ENCODE peak calls at places on chromosome X, in four cellular contexts. R is mammary epithelial cell, L is GM20000, N is H9. K is an unnamed sample.

GRCh38 chrX:50567636-50568035 is 97.0 kb upstream of the DGKK start:
- DNase-seq in R (no peak), L (no peak), N (no peak), K (no peak)

GRCh38 chrX:47047989-47048388 is 30.3 kb upstream of the RGN start:
- DNase-seq in R (no peak), L (no peak), N (no peak), K (no peak)

GRCh38 chrX:23884427-23885024 is 23.2 kb downstream of the APOO start:
- DNase-seq in R (peak), L (no peak), N (no peak), K (no peak)

GRCh38 chrX:1592128-1592862 is 891 bp downstream of the AKAP17A start:
- DNase-seq in R (peak), L (peak), N (peak), K (no peak)

GRCh38 chrX:30196322-30196721 is 19.0 kb upstream of the MAGEB2 start:
- DNase-seq in R (peak), L (peak), N (no peak), K (no peak)

GRCh38 chrX:16212436-16212835 is 45.2 kb downstream of the MAGEB17 start:
- DNase-seq in R (no peak), L (peak), N (peak), K (peak)

GRCh38 chrX:154313147-154313546 is 17.6 kb downstream of the TKTL1 start:
- DNase-seq in R (no peak), L (peak), N (no peak), K (no peak)

GRCh38 chrX:103554687-103555417 is 30.5 kb upstream of the TCEAL4 start:
- DNase-seq in R (no peak), L (peak), N (peak), K (peak)

GRCh38 chrX:119503484-119503861 is 35.2 kb downstream of the SLC25A5 start:
- DNase-seq in R (peak), L (no peak), N (no peak), K (peak)

GRCh38 chrX:153910446-153910845 is 6.0 kb downstream of the AVPR2 start:
- DNase-seq in R (no peak), L (no peak), N (no peak), K (no peak)

GRCh38 chrX:33132569-33132968 is 78.8 kb downstream of the DMD start:
- DNase-seq in R (no peak), L (no peak), N (no peak), K (no peak)

GRCh38 chrX:24479924-24480722 is 15.0 kb downstream of the PDK3 start:
- DNase-seq in R (no peak), L (peak), N (no peak), K (peak)

GRCh38 chrX:151359341-151359740 is 37.7 kb upstream of the VMA21 start:
- DNase-seq in R (no peak), L (no peak), N (peak), K (no peak)

DNA sequence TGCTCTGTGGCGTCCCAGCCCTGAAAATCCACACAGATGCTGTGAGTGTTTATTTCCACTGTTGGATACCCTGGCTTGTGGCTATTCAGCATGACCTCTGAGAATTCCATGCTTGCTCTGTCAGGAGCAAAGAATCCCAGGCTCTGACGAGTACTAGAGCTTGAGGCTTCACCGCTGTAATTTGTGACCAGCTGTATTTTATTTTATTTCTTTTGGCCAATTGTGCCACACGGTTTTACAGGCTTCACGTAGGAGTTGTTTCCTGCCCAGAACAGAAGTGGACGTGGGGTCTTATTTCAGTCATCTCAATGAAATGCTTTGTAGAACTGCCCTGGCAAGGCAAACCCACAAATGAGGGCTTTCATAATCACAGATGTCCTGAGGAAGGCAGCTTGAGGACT is 69.4 kb upstream of the CLDN34 start:
- DNase-seq in R (peak), L (no peak), N (no peak), K (no peak)
- TF ChIP-seq CTCF in R (no peak), L (no peak), N (no peak), K (no peak)

DNA sequence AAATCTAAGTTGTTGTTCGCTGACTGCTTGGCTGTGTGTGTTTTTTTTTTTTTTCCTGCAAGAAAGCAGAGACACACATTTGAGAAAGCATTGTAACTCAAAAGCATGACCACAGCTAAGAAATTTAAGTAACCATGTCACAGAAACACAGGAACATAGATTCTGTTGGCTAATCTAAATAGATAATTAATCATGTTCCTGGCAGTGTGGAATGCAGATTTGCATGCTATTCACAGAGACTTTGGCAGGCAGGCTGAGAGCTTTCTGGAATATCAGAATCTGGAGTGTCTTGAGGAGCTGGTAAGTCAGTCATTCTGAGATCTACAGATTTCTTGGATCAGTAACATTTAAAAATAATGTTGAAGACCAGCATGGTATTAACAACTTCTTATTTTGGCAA is 33.3 kb upstream of the SMS start:
- DNase-seq in R (no peak), L (no peak), N (no peak), K (no peak)
- TF ChIP-seq CTCF in R (no peak), L (no peak), N (no peak), K (no peak)

DNA sequence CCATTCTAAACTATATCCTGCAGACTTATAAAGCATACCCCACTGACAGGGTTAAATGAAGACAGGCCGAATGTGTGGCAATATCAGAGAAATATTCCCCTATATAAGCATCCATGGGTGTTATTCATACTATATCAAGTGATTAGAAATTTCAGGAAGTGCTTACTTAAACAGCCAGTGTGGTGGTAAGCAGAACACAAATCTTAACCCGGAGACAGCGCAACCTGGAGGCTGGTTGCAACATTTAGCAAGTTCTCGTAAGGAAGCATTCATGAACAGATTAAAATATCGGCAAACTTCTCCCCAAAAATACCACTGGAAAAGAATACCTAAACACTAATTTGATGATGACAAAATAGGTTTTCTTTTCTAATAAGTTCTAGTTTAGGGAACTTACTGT is 261.2 kb downstream of the CBLL2 start:
- DNase-seq in R (no peak), L (no peak), N (no peak), K (no peak)
- TF ChIP-seq CTCF in R (no peak), L (no peak), N (peak), K (no peak)

GRCh38 chrX:10773318-10773717 is 152.9 kb upstream of the MID1 start:
- DNase-seq in R (no peak), L (no peak), N (no peak), K (no peak)

GRCh38 chrX:10769696-10770619 is 149.6 kb upstream of the MID1 start:
- DNase-seq in R (no peak), L (no peak), N (no peak), K (no peak)

DNA sequence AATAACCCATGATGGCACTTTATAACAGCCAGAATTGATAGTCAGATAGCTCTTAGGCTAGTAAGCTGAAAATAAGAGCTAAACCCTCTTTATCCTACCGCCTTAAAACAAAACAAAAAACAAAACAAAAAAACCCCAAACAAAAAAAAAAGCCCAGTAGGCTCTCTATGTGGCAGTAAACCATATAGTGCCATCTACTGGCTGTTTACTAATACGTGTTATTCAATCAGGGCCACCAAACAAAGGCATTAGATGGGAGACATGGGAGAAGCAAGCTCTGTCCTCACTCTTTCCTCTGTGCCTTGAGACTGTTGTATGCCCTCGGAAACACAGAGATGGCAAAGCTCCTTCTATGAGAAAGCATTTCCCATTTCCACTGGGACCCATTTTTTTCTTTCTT is 148.8 kb upstream of the MID1 start:
- DNase-seq in R (peak), L (peak), N (no peak), K (no peak)
- TF ChIP-seq CTCF in R (peak), L (no peak), N (peak), K (peak)

GRCh38 chrX:121103381-121103780 is 56.0 kb downstream of the GLUD2 start:
- DNase-seq in R (no peak), L (no peak), N (no peak), K (no peak)
- TF ChIP-seq CTCF in R (no peak), L (no peak), N (no peak), K (no peak)

DNA sequence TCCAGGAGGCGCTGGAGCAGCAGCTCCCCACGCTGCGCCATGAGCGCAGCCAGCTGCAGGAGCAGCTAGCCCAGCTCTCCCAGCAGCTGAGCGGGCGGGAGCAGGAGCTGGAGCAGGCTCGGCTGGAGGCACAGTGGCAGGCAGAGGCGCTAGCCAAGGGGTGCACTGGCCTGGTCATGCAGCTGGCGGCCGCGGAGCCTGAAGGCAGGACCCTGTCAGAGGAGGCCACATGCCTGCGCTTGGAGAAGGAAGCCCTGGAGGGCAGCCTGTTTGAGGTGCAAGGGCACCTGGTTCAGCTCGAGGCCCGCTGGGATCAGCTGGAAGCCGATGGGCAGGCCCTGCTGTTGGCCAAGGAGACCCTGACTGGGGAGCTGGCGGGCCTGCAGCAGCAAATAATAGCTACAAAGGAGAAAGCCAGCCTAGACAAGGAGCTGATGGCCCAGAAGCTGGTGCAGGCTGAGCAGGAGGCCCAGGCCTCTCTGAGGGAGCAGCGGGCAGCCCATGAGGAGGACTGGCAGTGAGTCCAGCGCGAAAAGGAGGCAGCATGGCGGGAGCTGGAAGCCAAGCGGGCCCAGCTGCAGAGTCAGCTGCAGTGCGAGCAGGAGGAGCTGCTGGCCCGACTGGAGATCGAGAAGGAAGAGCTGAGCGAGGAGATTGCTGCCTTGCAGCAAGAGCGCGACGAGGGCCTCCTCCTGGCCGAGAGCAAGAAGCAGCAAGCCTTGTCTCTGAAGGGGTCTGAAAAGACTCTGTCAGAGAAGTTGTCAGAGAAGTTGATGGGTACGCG is 13.6 kb downstream of the SMIM10L2A start:
- DNase-seq in R (no peak), L (no peak), N (no peak), K (no peak)
- TF ChIP-seq CTCF in R (no peak), L (no peak), N (no peak), K (no peak)

DNA sequence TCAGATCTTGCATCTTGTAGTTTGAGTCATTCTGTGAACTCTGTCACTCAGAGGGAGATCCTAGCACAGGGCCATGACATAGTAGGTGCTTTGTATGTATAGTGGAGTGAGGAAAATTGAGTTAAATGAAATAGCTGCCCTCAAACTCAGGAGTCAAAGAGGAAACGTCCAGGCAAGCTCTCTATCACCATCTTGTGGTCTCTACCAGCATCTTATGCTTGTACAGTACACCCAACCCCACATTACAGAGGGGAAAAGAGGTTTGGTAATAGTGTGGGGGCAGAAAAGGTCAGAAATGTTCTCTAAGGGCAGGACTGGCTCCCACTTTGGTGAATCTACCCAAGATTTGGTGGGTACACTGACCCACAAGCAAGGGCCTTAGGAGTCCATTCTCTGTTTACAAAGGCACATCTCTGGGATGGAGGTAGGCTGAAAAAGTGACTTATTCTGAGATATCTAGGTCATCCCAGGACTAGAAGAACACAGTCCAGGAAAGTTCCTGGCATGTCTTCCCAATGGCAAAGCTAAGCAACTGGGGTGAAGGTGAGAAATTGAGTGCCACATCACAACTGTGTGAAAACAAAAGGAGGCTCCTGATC is 131.8 kb downstream of the OR13H1 start:
- DNase-seq in R (peak), L (peak), N (peak), K (no peak)
- TF ChIP-seq CTCF in R (peak), L (peak), N (peak), K (peak)

DNA sequence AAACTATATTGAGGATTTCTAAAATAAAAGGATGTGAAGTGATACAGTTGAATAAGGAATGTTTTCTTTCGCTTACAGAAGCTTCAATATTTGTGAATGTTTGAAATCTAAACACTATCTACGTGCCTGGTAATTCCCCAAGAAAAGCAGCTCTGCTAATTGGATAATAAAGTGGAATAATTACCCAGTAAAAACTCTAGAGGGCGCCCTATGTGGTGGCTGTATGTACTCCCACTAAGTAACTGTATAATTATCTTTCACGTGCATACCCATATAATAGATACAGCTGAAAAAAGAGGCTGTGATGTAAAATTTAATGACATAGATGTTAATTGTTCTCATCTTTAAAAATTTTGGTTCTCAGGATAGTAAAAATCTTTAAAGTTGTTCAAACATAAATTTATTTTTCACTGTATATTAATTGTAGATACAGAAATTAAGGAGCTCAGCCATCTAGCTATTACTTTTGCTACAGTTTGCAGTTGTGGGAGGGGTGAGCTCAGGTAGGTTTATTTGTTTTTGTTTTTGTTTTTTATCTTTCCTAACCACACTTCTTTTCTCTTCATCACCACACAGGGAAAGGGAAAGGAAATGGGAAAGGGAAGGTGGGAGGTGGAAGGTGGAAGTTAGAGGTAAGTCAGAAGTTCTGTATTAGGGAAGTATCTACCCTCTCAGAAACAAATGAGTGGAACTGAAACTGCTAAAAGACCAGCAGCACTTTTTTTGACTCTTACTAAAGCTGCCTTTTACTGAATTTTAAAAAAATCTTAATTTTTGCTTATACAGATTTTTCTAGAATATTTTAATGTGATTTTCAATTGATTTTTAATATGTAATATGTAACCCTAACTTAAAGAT is 151.7 kb upstream of the RPS6KA6 start:
- DNase-seq in R (peak), L (peak), N (no peak), K (no peak)
- TF ChIP-seq CTCF in R (peak), L (no peak), N (peak), K (peak)

K was measured in body of pancreas.